ENCODE peak calls at places on chromosomes 2 and 18, in ten cellular contexts. N is HCT116; L is right lobe of liver; F is lower lobe of right lung; J is skeletal muscle cell; C is activated T-helper 1 cell treated with anti-CD3 and anti-CD28 coated beads, Interleukin-2, amount 50 U/mL, for 16 hours; K is Ammon's horn; V is stimulated activated CD4-positive, alpha-beta T cell treated with anti-CD3 and anti-CD28 coated beads, TNF-alpha, amount 100 ng/mL, for 48 hours; M is RWPE2; S is NCI-H510A treated with DMSO at 0.1 percent for 48 hours. U is an unnamed sample.

GRCh38 chr2:133811409-133812125 is 243.3 kb upstream of the NCKAP5 start:
- DNase-seq in N (no peak), L (no peak), F (no peak), J (no peak), C (no peak), K (no peak), V (no peak), M (no peak), S (no peak), U (no peak)

GRCh38 chr2:74007120-74007519 is 22.4 kb downstream of the TET3 start:
- DNase-seq in N (no peak), L (no peak), F (no peak), J (no peak), C (no peak), K (no peak), V (no peak), M (no peak), S (no peak), U (no peak)

GRCh38 chr2:290090-290722 is 2.3 kb upstream of the ALKAL2 start:
- DNase-seq in N (no peak), L (peak; percentile 87), F (peak; percentile 75), J (peak; percentile 28), C (no peak), K (peak; percentile 90), V (no peak), M (no peak), S (no peak), U (peak; percentile 48)

GRCh38 chr18:51614033-51614432 is 416.6 kb upstream of the MEX3C start:
- DNase-seq in N (no peak), L (peak; percentile 21), F (no peak), J (no peak), C (no peak), K (no peak), V (no peak), M (peak; percentile 89), S (no peak), U (peak; percentile 49)

GRCh38 chr2:222319576-222320440 is 21.0 kb upstream of the PAX3 start:
- DNase-seq in N (no peak), L (no peak), F (no peak), J (no peak), C (no peak), K (peak; percentile 13), V (no peak), M (peak; percentile 42), S (peak; percentile 73), U (no peak)

GRCh38 chr18:26516964-26517363 is 31.4 kb downstream of the KCTD1 start:
- DNase-seq in N (no peak), L (no peak), F (no peak), J (no peak), C (no peak), K (no peak), V (no peak), M (no peak), S (no peak), U (no peak)

GRCh38 chr2:192333642-192334041 is 138.9 kb upstream of the TMEFF2 start:
- DNase-seq in N (no peak), L (no peak), F (no peak), J (no peak), C (no peak), K (peak; percentile 14), V (no peak), M (no peak), S (no peak), U (no peak)

GRCh38 chr2:114807666-114808065 is 365.2 kb downstream of the DPP10 start:
- DNase-seq in N (no peak), L (no peak), F (no peak), J (no peak), C (no peak), K (no peak), V (no peak), M (no peak), S (peak; percentile 95), U (no peak)

GRCh38 chr2:102442967-102443828 is 20.2 kb downstream of the IL18RAP start:
- DNase-seq in N (peak; percentile 18), L (no peak), F (no peak), J (no peak), C (peak; percentile 11), K (peak; percentile 23), V (peak; percentile 15), M (no peak), S (peak; percentile 29), U (no peak)

GRCh38 chr2:214960677-214961076 is 151.2 kb upstream of the BARD1 start:
- DNase-seq in N (no peak), L (no peak), F (no peak), J (no peak), C (no peak), K (no peak), V (no peak), M (no peak), S (no peak), U (no peak)

GRCh38 chr18:46387426-46388131 is 269.4 kb downstream of the LOXHD1 start:
- DNase-seq in N (no peak), L (no peak), F (no peak), J (peak; percentile 9), C (no peak), K (peak; percentile 21), V (no peak), M (no peak), S (no peak), U (peak; percentile 8)

GRCh38 chr2:44747794-44748193 is 193.7 kb upstream of the SIX3 start:
- DNase-seq in N (no peak), L (no peak), F (no peak), J (no peak), C (no peak), K (no peak), V (no peak), M (no peak), S (no peak), U (no peak)

GRCh38 chr2:109422758-109423500 is 190.8 kb downstream of the SEPTIN10 start:
- DNase-seq in N (no peak), L (no peak), F (peak; percentile 16), J (no peak), C (no peak), K (no peak), V (no peak), M (no peak), S (no peak), U (no peak)

GRCh38 chr2:166060191-166060590 is 67.6 kb downstream of the SCN1A start:
- DNase-seq in N (no peak), L (no peak), F (no peak), J (peak; percentile 39), C (no peak), K (no peak), V (no peak), M (no peak), S (no peak), U (no peak)

GRCh38 chr2:23286765-23287155 is 98.2 kb upstream of the KLHL29 start:
- DNase-seq in N (no peak), L (peak; percentile 70), F (no peak), J (peak; percentile 44), C (no peak), K (no peak), V (no peak), M (no peak), S (no peak), U (no peak)

GRCh38 chr2:74261204-74261864 is 62.9 kb downstream of the MTHFD2 start:
- DNase-seq in N (peak; percentile 31), L (peak; percentile 31), F (no peak), J (no peak), C (no peak), K (peak; percentile 37), V (no peak), M (no peak), S (peak; percentile 56), U (no peak)

U was measured in astrocyte of the cerebellum.